ENCODE peak calls at places on chromosomes 1 and 21, in six cellular contexts. D is right cardiac atrium, P is H1, W is fibroblast of the conjunctiva, V is PC-3, O is vagina. H is an unnamed sample.

GRCh38 chr1:191690931-191691330 is 467.3 kb upstream of the RGS18 start:
- DNase-seq in D (no peak), P (no peak), W (no peak), V (peak), O (no peak), H (no peak)

GRCh38 chr1:25550155-25550506 is 6.7 kb downstream of the LDLRAP1 start:
- DNase-seq in D (no peak), P (no peak), W (no peak), V (no peak), O (no peak), H (peak)

GRCh38 chr1:223343692-223344091 is 20.3 kb downstream of the SUSD4 start:
- DNase-seq in D (no peak), P (no peak), W (no peak), V (no peak), O (no peak), H (no peak)

GRCh38 chr21:44382536-44382935 is 29.1 kb downstream of the TRPM2 start:
- DNase-seq in D (no peak), P (no peak), W (no peak), V (no peak), O (peak), H (no peak)

GRCh38 chr1:7842517-7842916 is 10.3 kb downstream of the UTS2 start:
- DNase-seq in D (no peak), P (no peak), W (no peak), V (no peak), O (no peak), H (no peak)

GRCh38 chr1:236830560-236830959 is 35.5 kb downstream of the MTR start:
- DNase-seq in D (peak), P (no peak), W (no peak), V (no peak), O (no peak), H (no peak)

GRCh38 chr21:17461014-17461413 is 51.8 kb upstream of the CXADR start:
- DNase-seq in D (peak), P (no peak), W (peak), V (peak), O (no peak), H (peak)

GRCh38 chr1:101992816-101993575 is 3.7 kb downstream of the OLFM3 start:
- DNase-seq in D (no peak), P (no peak), W (no peak), V (no peak), O (no peak), H (no peak)

GRCh38 chr1:201505505-201505893 is 1.4 kb downstream of the CSRP1 start:
- DNase-seq in D (no peak), P (no peak), W (no peak), V (peak), O (no peak), H (peak)

GRCh38 chr1:76083189-76083588 is 8.6 kb downstream of the ST6GALNAC3 start:
- DNase-seq in D (no peak), P (no peak), W (no peak), V (no peak), O (no peak), H (no peak)

GRCh38 chr1:156083800-156084790 is 1.8 kb upstream of the MEX3A start:
- DNase-seq in D (peak), P (no peak), W (no peak), V (no peak), O (no peak), H (no peak)

GRCh38 chr1:177824508-177824982 is 145.3 kb downstream of the SEC16B start:
- DNase-seq in D (no peak), P (no peak), W (no peak), V (no peak), O (no peak), H (no peak)

GRCh38 chr1:222061711-222062359 is 319.9 kb upstream of the DUSP10 start:
- DNase-seq in D (no peak), P (no peak), W (no peak), V (no peak), O (no peak), H (no peak)

GRCh38 chr21:35020902-35021301 is 28.2 kb downstream of the RUNX1 start:
- DNase-seq in D (no peak), P (no peak), W (no peak), V (peak), O (no peak), H (no peak)

GRCh38 chr1:16905856-16906702 is 10.3 kb downstream of the RNU1-2 start:
- DNase-seq in D (peak), P (no peak), W (no peak), V (peak), O (no peak), H (peak)

GRCh38 chr1:61403863-61404615 is 320.9 kb downstream of the TM2D1 start:
- DNase-seq in D (no peak), P (no peak), W (no peak), V (no peak), O (no peak), H (peak)

GRCh38 chr1:161367684-161368398 is at the start of gene CFAP126:
- DNase-seq in D (peak), P (no peak), W (peak), V (peak), O (no peak), H (peak)

GRCh38 chr21:31414601-31415000 is 70.5 kb upstream of the TIAM1 start:
- DNase-seq in D (no peak), P (no peak), W (no peak), V (no peak), O (no peak), H (no peak)

GRCh38 chr21:21076051-21076450 is 77.8 kb downstream of the NCAM2 start:
- DNase-seq in D (no peak), P (no peak), W (no peak), V (no peak), O (no peak), H (no peak)

GRCh38 chr1:44239961-44240371 is 26.7 kb downstream of the DMAP1 start:
- DNase-seq in D (no peak), P (no peak), W (no peak), V (no peak), O (no peak), H (no peak)

GRCh38 chr1:94757931-94758330 is 62.2 kb upstream of the SLC44A3 start:
- DNase-seq in D (peak), P (no peak), W (peak), V (no peak), O (no peak), H (peak)

GRCh38 chr1:27330786-27331185 is 8.8 kb downstream of the TMEM222 start:
- DNase-seq in D (peak), P (no peak), W (no peak), V (no peak), O (no peak), H (no peak)

GRCh38 chr1:234683856-234684632 is 74.1 kb upstream of the IRF2BP2 start:
- DNase-seq in D (peak), P (no peak), W (peak), V (peak), O (no peak), H (peak)

GRCh38 chr21:39217356-39218081 is 34.3 kb upstream of the PSMG1 start:
- DNase-seq in D (no peak), P (no peak), W (no peak), V (no peak), O (no peak), H (no peak)

GRCh38 chr1:94042388-94042787 is 78.6 kb downstream of the ABCA4 start:
- DNase-seq in D (no peak), P (no peak), W (no peak), V (no peak), O (no peak), H (no peak)

GRCh38 chr1:57024855-57025254 is 59.0 kb upstream of the C8B start:
- DNase-seq in D (peak), P (no peak), W (no peak), V (no peak), O (no peak), H (no peak)

GRCh38 chr1:5164155-5164554 is 509.7 kb downstream of the AJAP1 start:
- DNase-seq in D (no peak), P (no peak), W (no peak), V (no peak), O (no peak), H (no peak)

GRCh38 chr1:150995896-150996295 is 10.8 kb downstream of the MINDY1 start:
- DNase-seq in D (no peak), P (no peak), W (no peak), V (peak), O (no peak), H (peak)

GRCh38 chr1:108199781-108200626 is at the start of gene SLC25A24:
- DNase-seq in D (peak), P (peak), W (peak), V (peak), O (no peak), H (peak)

GRCh38 chr1:38489844-38490270 is 369.7 kb downstream of the RRAGC start:
- DNase-seq in D (no peak), P (peak), W (no peak), V (peak), O (peak), H (peak)

GRCh38 chr1:43511394-43511793 is 19.3 kb upstream of the PTPRF start:
- DNase-seq in D (no peak), P (no peak), W (no peak), V (no peak), O (no peak), H (no peak)

GRCh38 chr1:34549199-34549598 is 205.6 kb upstream of the GJB5 start:
- DNase-seq in D (no peak), P (peak), W (no peak), V (peak), O (no peak), H (no peak)

GRCh38 chr1:151583796-151584195 is 28.1 kb upstream of the SNX27 start:
- DNase-seq in D (no peak), P (no peak), W (no peak), V (no peak), O (no peak), H (no peak)

GRCh38 chr1:154502066-154502741 is at the start of the genes SHE and TDRD10:
- DNase-seq in D (peak), P (no peak), W (no peak), V (no peak), O (no peak), H (no peak)

GRCh38 chr1:19479351-19480120 is 5.8 kb downstream of the CAPZB start:
- DNase-seq in D (no peak), P (no peak), W (no peak), V (no peak), O (no peak), H (no peak)

GRCh38 chr1:59354754-59355337 is 58.0 kb downstream of the FGGY start:
- DNase-seq in D (no peak), P (no peak), W (no peak), V (no peak), O (no peak), H (no peak)

GRCh38 chr1:186404454-186405051 is 28.9 kb downstream of the ODR4 start:
- DNase-seq in D (no peak), P (no peak), W (peak), V (peak), O (no peak), H (peak)

GRCh38 chr1:19664453-19665043 is at the start of gene HTR6:
- DNase-seq in D (no peak), P (no peak), W (no peak), V (no peak), O (no peak), H (no peak)

H was measured in fibroblast of pulmonary artery.